ENCODE peak calls at places on chromosomes 13 and 19, in five cellular contexts. C is neuronal stem cell, W is IMR-90, H is H1, Z is mesenchymal stem cell. X is an unnamed sample.

GRCh38 chr13:40974460-40975407 is 44.4 kb downstream of the ELF1 start:
- DNase-seq in C (peak; percentile 12), W (peak; percentile 66), H (no peak), Z (peak; percentile 68), X (peak; percentile 35)

GRCh38 chr13:97295279-97296182 is 73.4 kb downstream of the MBNL2 start:
- DNase-seq in H (no peak), Z (peak; percentile 83), W (peak; percentile 92), C (no peak), X (no peak)

GRCh38 chr19:35149463-35149862 is 5.1 kb upstream of the FXYD5 start:
- DNase-seq in C (no peak), H (no peak), Z (no peak), W (no peak), X (no peak)

GRCh38 chr13:103960011-103960410 is 893.8 kb upstream of the SLC10A2 start:
- DNase-seq in H (no peak), C (no peak), Z (no peak), W (no peak), X (no peak)

GRCh38 chr13:75326173-75327131 is 155.5 kb downstream of the TBC1D4 start:
- DNase-seq in C (no peak), Z (peak; percentile 75), H (no peak), W (peak; percentile 53), X (no peak)

GRCh38 chr13:111958612-111959395 is 108.1 kb upstream of the SOX1 start:
- DNase-seq in H (no peak), W (no peak), C (no peak), Z (no peak), X (peak; percentile 4)

GRCh38 chr19:1747285-1748114 is 5.8 kb upstream of the ONECUT3 start:
- DNase-seq in Z (peak; percentile 72), H (peak; percentile 54), C (no peak), W (peak; percentile 80), X (peak; percentile 85)

GRCh38 chr13:104875008-104875762 is 1660.3 kb downstream of the EFNB2 start:
- DNase-seq in Z (peak; percentile 6), H (no peak), C (no peak), W (no peak), X (no peak)

GRCh38 chr19:49301165-49301865 is 23.7 kb downstream of the SLC6A16 start:
- DNase-seq in Z (peak; percentile 51), C (peak; percentile 67), H (peak; percentile 50), W (peak; percentile 43), X (peak; percentile 86)

GRCh38 chr19:50244695-50245094 is 41.3 kb downstream of the MYH14 start:
- DNase-seq in H (no peak), Z (no peak), W (no peak), C (no peak), X (no peak)

GRCh38 chr13:105960326-105960725 is 575.1 kb downstream of the EFNB2 start:
- DNase-seq in Z (no peak), H (no peak), W (no peak), C (no peak), X (no peak)

GRCh38 chr19:49057636-49058234 is at the start of gene CGB7:
- DNase-seq in W (peak; percentile 35), Z (peak; percentile 66), H (no peak), C (peak; percentile 64), X (peak; percentile 83)

GRCh38 chr19:52600639-52601024 is 30.5 kb downstream of the ZNF701 start:
- DNase-seq in W (peak; percentile 3), Z (no peak), H (no peak), C (no peak), X (no peak)

GRCh38 chr13:26377038-26377437 is 123.1 kb downstream of the CDK8 start:
- DNase-seq in W (peak; percentile 3), C (peak; percentile 8), H (peak; percentile 7), Z (peak; percentile 32), X (peak; percentile 52)

GRCh38 chr13:28638756-28639155 is 20.2 kb upstream of the POMP start:
- DNase-seq in Z (no peak), C (no peak), H (no peak), W (no peak), X (no peak)

GRCh38 chr13:29922281-29922821 is 71.9 kb upstream of the UBL3 start:
- DNase-seq in W (peak; percentile 54), Z (peak; percentile 50), H (no peak), C (no peak), X (no peak)

GRCh38 chr13:46831588-46832194 is 34.7 kb upstream of the ESD start:
- DNase-seq in C (peak; percentile 52), H (no peak), Z (peak; percentile 68), W (peak; percentile 58), X (no peak)

GRCh38 chr19:41876847-41877489 is at the start of gene CD79A:
- DNase-seq in H (no peak), W (no peak), Z (no peak), C (no peak), X (no peak)

GRCh38 chr19:11675569-11675968 is 63.2 kb downstream of the ZNF823 start:
- DNase-seq in C (no peak), H (no peak), Z (no peak), W (no peak), X (no peak)

GRCh38 chr19:33408538-33408937 is 35.0 kb downstream of the CEBPG start:
- DNase-seq in H (no peak), W (no peak), C (no peak), Z (no peak), X (no peak)

GRCh38 chr13:41060723-41061074 is 610 bp upstream of the WBP4 start:
- DNase-seq in W (no peak), Z (peak; percentile 89), C (peak; percentile 90), H (peak; percentile 27), X (peak; percentile 74)

GRCh38 chr13:91135949-91136348 is 211.5 kb upstream of the MIR17HG start:
- DNase-seq in C (no peak), H (no peak), Z (no peak), W (no peak), X (no peak)

GRCh38 chr13:25764378-25764777 is 287.4 kb downstream of the SHISA2 start:
- DNase-seq in C (no peak), Z (no peak), W (no peak), H (no peak), X (no peak)

GRCh38 chr19:42473686-42474085 is 30.9 kb upstream of the CXCL17 start:
- DNase-seq in C (no peak), H (no peak), W (no peak), Z (no peak), X (peak; percentile 60)

GRCh38 chr13:24842533-24843278 is 78.7 kb downstream of the RNF17 start:
- DNase-seq in W (no peak), Z (peak; percentile 45), C (no peak), H (no peak), X (no peak)

GRCh38 chr19:49869484-49870308 is 2.3 kb upstream of the PNKP start:
- DNase-seq in W (peak; percentile 100), Z (peak; percentile 100), H (peak; percentile 98), C (peak; percentile 100), X (peak; percentile 99)

GRCh38 chr19:32896516-32897214 is 27.1 kb upstream of the SLC7A9 start:
- DNase-seq in H (no peak), C (no peak), Z (no peak), W (peak; percentile 39), X (no peak)

GRCh38 chr13:46717275-46717674 is 79.7 kb downstream of the ESD start:
- DNase-seq in W (no peak), C (no peak), Z (no peak), H (no peak), X (no peak)

GRCh38 chr13:79870766-79871165 is 389.8 kb downstream of the NDFIP2 start:
- DNase-seq in Z (no peak), C (no peak), W (peak; percentile 64), H (no peak), X (no peak)
- H2BK15ac ChIP-seq in Z (no peak overlapping the region), C (no peak overlapping the region), W (no peak overlapping the region), H (no peak overlapping the region), X (no peak overlapping the region)

GRCh38 chr19:4760285-4760650 is 31.3 kb upstream of the FEM1A start:
- DNase-seq in C (no peak), Z (no peak), H (no peak), W (no peak), X (no peak)
- H3K9ac ChIP-seq in C (no peak overlapping the region), Z (no peak overlapping the region), H (no peak overlapping the region), W (no peak overlapping the region), X (no peak overlapping the region)

DNA sequence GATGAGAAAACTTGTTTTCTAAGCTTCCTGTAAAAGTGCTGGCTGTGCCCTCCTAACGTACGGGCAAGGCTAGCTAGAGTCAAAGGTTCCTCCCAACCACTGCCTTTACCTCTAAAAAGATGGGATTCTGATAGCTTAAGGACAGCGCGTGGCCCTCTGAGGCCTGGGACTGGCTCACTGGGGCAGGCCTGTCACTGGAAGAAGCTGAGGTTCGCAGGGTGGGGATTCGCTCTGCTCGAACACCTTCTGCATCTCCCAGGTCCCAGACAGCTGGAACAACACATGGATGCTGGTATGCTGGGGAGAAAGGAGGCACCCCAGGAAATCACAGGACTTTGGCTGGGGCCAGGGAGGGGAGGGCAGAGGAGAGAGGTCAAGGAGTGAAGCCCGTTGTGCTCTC is 53.1 kb downstream of the CRYL1 start:
- DNase-seq in C (no peak), H (no peak), W (no peak), Z (no peak), X (no peak)
- H4K91ac ChIP-seq in C (no peak overlapping the region), H (no peak overlapping the region), W (peak overlapping the region; percentile 21), Z (peak overlapping the region; percentile 11), X (no peak overlapping the region)

GRCh38 chr13:73248154-73248553 is 189.3 kb downstream of the KLF5 start:
- DNase-seq in H (no peak), Z (no peak), W (no peak), C (no peak), X (no peak)

GRCh38 chr13:73248711-73249580 is 190.1 kb downstream of the KLF5 start:
- DNase-seq in W (peak; percentile 63), H (peak; percentile 27), Z (peak; percentile 73), C (no peak), X (peak; percentile 33)

GRCh38 chr13:73254827-73255226 is 196.0 kb downstream of the KLF5 start:
- DNase-seq in Z (no peak), H (no peak), C (no peak), W (no peak), X (no peak)

GRCh38 chr13:73251866-73252265 is 193.1 kb downstream of the KLF5 start:
- DNase-seq in C (no peak), W (no peak), Z (no peak), H (no peak), X (no peak)

DNA sequence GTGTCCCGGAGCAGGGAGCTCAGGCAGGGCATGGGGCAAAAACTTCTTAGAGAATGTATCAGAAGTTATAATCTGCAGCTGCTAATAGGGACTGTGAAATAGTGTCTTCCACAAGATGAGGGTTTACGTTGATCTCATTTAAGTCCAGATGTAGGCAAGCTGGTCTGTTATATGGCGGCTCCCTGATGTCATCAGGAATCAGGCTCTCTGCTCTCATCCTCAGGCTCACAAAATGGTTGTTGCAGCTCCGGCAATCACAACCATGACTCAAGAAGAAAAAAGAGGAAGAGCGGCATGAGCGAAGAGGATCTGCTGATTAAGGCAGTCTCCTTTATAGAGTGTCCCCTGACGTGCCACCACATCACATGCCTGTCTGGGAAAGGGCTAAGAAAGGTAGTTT is 191.3 kb downstream of the KLF5 start:
- DNase-seq in Z (no peak), W (no peak), H (no peak), C (no peak), X (no peak)
- H2BK15ac ChIP-seq in Z (no peak overlapping the region), W (no peak overlapping the region), H (no peak overlapping the region), C (no peak overlapping the region), X (no peak overlapping the region)

GRCh38 chr13:114341003-114341777 is 26.9 kb downstream of the CHAMP1 start:
- DNase-seq in Z (no peak), H (no peak), W (no peak), C (no peak), X (peak; percentile 53)
- H3K9ac ChIP-seq in Z (no peak overlapping the region), H (no peak overlapping the region), W (no peak overlapping the region), C (no peak overlapping the region), X (no peak overlapping the region)